ENCODE peak calls at places on chromosomes 5 and 9, in seven cellular contexts. J is colonic mucosa, Z is GM23338, O is pancreas, Q is upper lobe of right lung, C is fibroblast of lung, B is tibial nerve. L is an unnamed sample.

GRCh38 chr9:91844170-91844569 is 105.9 kb downstream of the ROR2 start:
- DNase-seq in J (no peak), Z (no peak), O (no peak), Q (no peak), C (no peak), B (no peak), L (no peak)

GRCh38 chr5:94870496-94871214 is 252.2 kb downstream of the SLF1 start:
- DNase-seq in J (no peak), Z (peak), O (no peak), Q (no peak), C (no peak), B (no peak), L (no peak)

GRCh38 chr9:4798281-4798680 is 5.5 kb downstream of the RCL1 start:
- DNase-seq in J (no peak), Z (peak), O (no peak), Q (no peak), C (no peak), B (no peak), L (no peak)

GRCh38 chr5:43233946-43234345 is 41.9 kb downstream of the NIM1K start:
- DNase-seq in J (no peak), Z (no peak), O (no peak), Q (no peak), C (no peak), B (no peak), L (no peak)

GRCh38 chr9:89743576-89744254 is 138.9 kb downstream of the GADD45G start:
- DNase-seq in J (no peak), Z (peak), O (no peak), Q (no peak), C (no peak), B (no peak), L (no peak)

GRCh38 chr5:126233256-126233655 is 190.0 kb upstream of the GRAMD2B start:
- DNase-seq in J (no peak), Z (no peak), O (no peak), Q (no peak), C (peak), B (no peak), L (no peak)

GRCh38 chr9:22970434-22970975 is 523.9 kb downstream of the DMRTA1 start:
- DNase-seq in J (no peak), Z (no peak), O (no peak), Q (no peak), C (no peak), B (no peak), L (no peak)

GRCh38 chr9:4550777-4551476 is 60.7 kb downstream of the SLC1A1 start:
- DNase-seq in J (no peak), Z (no peak), O (no peak), Q (no peak), C (peak), B (no peak), L (no peak)

GRCh38 chr5:180785794-180786221 is 16.8 kb downstream of the MGAT1 start:
- DNase-seq in J (no peak), Z (peak), O (no peak), Q (peak), C (peak), B (no peak), L (peak)

GRCh38 chr9:76426807-76427419 is 32.1 kb upstream of the GCNT1 start:
- DNase-seq in J (no peak), Z (no peak), O (no peak), Q (no peak), C (no peak), B (no peak), L (no peak)

GRCh38 chr5:150672237-150672883 is 11.3 kb downstream of the MYOZ3 start:
- DNase-seq in J (peak), Z (peak), O (peak), Q (peak), C (no peak), B (peak), L (peak)

GRCh38 chr9:94779101-94779500 is 52.6 kb downstream of the AOPEP start:
- DNase-seq in J (no peak), Z (peak), O (no peak), Q (no peak), C (no peak), B (no peak), L (no peak)

GRCh38 chr9:517993-518392 is 303.3 kb downstream of the DOCK8 start:
- DNase-seq in J (no peak), Z (no peak), O (no peak), Q (no peak), C (no peak), B (no peak), L (no peak)

GRCh38 chr5:170584446-170584845 is 80.6 kb downstream of the KCNIP1 start:
- DNase-seq in J (no peak), Z (no peak), O (no peak), Q (no peak), C (no peak), B (no peak), L (no peak)

GRCh38 chr5:38602641-38603040 is 46.2 kb upstream of the LIFR start:
- DNase-seq in J (no peak), Z (peak), O (no peak), Q (no peak), C (no peak), B (no peak), L (no peak)

GRCh38 chr9:127974002-127974768 is 6.6 kb downstream of the EEIG1 start:
- DNase-seq in J (peak), Z (no peak), O (peak), Q (no peak), C (no peak), B (no peak), L (peak)

GRCh38 chr9:90815183-90815943 is 13.7 kb downstream of the SYK start:
- DNase-seq in J (no peak), Z (no peak), O (no peak), Q (no peak), C (no peak), B (peak), L (no peak)

GRCh38 chr9:90814355-90814754 is 12.7 kb downstream of the SYK start:
- DNase-seq in J (no peak), Z (no peak), O (no peak), Q (no peak), C (no peak), B (no peak), L (no peak)

GRCh38 chr9:90816690-90817089 is 15.1 kb downstream of the SYK start:
- DNase-seq in J (no peak), Z (no peak), O (no peak), Q (no peak), C (no peak), B (no peak), L (no peak)

GRCh38 chr9:90813523-90813922 is 11.9 kb downstream of the SYK start:
- DNase-seq in J (no peak), Z (no peak), O (no peak), Q (no peak), C (no peak), B (no peak), L (no peak)

GRCh38 chr9:90815944-90816357 is 14.3 kb downstream of the SYK start:
- DNase-seq in J (no peak), Z (no peak), O (no peak), Q (no peak), C (no peak), B (no peak), L (no peak)
- H3K4me3 ChIP-seq in J (no peak), Z (no peak), O (no peak), Q (no peak), C (no peak), B (no peak), L (no peak)

GRCh38 chr9:14270358-14271077 is 43.4 kb downstream of the NFIB start:
- DNase-seq in J (no peak), Z (no peak), O (no peak), Q (no peak), C (peak), B (no peak), L (no peak)
- H3K4me3 ChIP-seq in J (no peak), Z (no peak), O (no peak), Q (no peak), C (no peak), B (no peak), L (no peak)

GRCh38 chr5:59577485-59577884 is 316.0 kb downstream of the PDE4D start:
- DNase-seq in J (no peak), Z (no peak), O (no peak), Q (no peak), C (no peak), B (no peak), L (no peak)

GRCh38 chr5:59583151-59583809 is 310.2 kb downstream of the PDE4D start:
- DNase-seq in J (no peak), Z (no peak), O (no peak), Q (no peak), C (peak), B (no peak), L (no peak)

GRCh38 chr5:59575648-59576290 is 317.8 kb downstream of the PDE4D start:
- DNase-seq in J (no peak), Z (no peak), O (no peak), Q (no peak), C (no peak), B (no peak), L (no peak)

GRCh38 chr5:59582746-59583145 is 310.8 kb downstream of the PDE4D start:
- DNase-seq in J (no peak), Z (no peak), O (no peak), Q (no peak), C (no peak), B (no peak), L (no peak)

DNA sequence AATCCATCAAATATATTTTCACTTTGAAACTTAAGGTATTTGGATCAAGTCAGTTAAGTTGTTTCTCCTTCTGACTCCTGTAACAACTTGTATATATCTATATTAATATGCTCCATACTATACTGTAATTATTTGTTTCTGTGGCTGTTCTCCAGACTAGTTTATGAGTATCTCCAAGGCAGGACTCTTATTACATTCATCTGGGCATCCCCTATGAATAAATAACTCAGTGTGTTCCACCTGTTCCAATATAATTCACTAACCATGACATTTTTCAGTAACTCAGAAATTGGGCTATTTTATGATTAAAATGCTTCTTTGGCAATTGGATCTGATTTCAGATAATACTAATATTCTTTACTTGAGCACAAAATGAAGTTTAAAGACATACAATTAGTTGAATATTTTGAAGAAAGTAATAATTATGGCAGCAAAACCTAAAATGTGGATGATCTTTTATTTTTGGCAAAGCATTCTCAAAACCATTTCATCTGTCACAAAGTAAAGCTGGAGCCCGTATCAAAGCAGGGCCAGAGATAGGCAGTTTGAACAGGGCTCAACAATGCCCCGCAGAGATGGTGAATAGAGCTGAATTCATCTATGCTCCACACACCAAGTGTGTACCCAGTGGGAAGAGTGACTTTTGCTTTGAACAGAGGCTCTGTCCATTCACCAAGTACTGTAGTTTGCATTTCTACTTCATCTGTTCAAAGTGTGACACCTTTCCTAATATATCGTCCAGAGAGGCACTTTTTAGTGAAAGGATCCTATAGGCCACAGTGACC is 314.2 kb downstream of the PDE4D start:
- DNase-seq in J (no peak), Z (no peak), O (no peak), Q (no peak), C (no peak), B (no peak), L (no peak)
- H3K4me3 ChIP-seq in J (no peak), Z (no peak), O (no peak), Q (no peak), C (no peak), B (no peak), L (no peak)

GRCh38 chr9:121545875-121546423 is 46.3 kb upstream of the GGTA1 start:
- DNase-seq in J (peak), Z (peak), O (peak), Q (peak), C (peak), B (peak), L (peak)

GRCh38 chr9:121556082-121556481 is 56.4 kb upstream of the GGTA1 start:
- DNase-seq in J (no peak), Z (no peak), O (no peak), Q (no peak), C (no peak), B (no peak), L (no peak)

GRCh38 chr9:121551985-121552753 is 52.5 kb upstream of the GGTA1 start:
- DNase-seq in J (no peak), Z (no peak), O (no peak), Q (no peak), C (no peak), B (no peak), L (no peak)

GRCh38 chr9:121550041-121550440 is 50.4 kb upstream of the GGTA1 start:
- DNase-seq in J (no peak), Z (no peak), O (no peak), Q (no peak), C (no peak), B (no peak), L (no peak)

DNA sequence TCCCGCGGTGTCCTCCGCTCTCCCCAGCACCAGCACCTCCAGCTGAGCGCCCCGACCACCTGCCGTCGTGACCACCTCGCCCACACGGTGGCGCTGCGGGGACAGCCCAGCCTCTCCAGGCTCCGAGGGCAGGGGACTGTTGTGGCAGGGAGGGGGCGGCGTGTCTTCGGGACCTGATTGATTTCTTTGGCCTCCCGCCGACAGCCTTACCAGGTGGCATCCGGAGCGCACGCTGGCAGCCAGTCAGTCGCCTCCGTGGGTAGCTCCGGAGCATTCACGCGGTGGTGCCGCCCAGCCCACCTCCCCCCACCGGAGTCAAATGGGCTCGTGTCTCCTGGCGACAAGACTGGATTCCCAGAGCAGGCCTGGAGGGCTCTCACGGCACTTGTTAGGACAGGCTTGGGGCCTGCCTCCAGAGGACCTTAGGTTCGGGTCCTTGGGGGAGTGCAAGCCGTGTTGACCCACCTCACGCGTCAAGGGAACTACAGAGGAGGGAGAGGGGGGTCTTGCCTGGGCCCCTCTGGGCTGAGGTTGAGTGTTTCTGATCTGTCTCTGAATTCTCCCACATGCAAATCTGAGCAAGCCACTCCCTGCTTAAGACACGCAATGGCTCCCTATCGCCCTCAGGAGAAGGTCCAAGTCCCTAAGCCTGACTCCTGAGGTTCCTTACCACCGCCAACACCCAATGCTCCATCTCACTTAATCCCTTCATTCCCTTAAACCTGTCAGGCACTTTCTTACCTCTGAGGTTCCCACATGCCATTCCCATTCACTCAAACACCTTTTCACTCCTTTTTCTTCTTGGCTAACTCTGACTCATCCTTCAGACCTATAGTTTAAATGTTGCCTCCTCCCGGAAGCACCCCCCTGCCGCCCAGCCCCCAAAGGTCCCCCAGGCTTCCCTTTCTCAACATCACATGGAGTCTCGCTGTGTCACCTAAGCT is 51.2 kb upstream of the GGTA1 start:
- DNase-seq in J (peak), Z (peak), O (peak), Q (peak), C (peak), B (peak), L (peak)
- H3K4me3 ChIP-seq in J (peak), Z (peak), O (peak), Q (peak), C (peak), B (no peak), L (peak)

GRCh38 chr5:93151896-93152295 is 429.1 kb downstream of the NR2F1-AS1 start:
- DNase-seq in J (no peak), Z (no peak), O (no peak), Q (no peak), C (no peak), B (no peak), L (no peak)
- H3K4me3 ChIP-seq in J (no peak), Z (no peak), O (no peak), Q (no peak), C (peak), B (peak), L (no peak)

GRCh38 chr5:167577616-167578015 is 713.8 kb upstream of the WWC1 start:
- DNase-seq in J (no peak), Z (no peak), O (no peak), Q (no peak), C (no peak), B (no peak), L (no peak)
- H3K4me3 ChIP-seq in J (no peak), Z (no peak), O (no peak), Q (no peak), C (no peak), B (no peak), L (no peak)

DNA sequence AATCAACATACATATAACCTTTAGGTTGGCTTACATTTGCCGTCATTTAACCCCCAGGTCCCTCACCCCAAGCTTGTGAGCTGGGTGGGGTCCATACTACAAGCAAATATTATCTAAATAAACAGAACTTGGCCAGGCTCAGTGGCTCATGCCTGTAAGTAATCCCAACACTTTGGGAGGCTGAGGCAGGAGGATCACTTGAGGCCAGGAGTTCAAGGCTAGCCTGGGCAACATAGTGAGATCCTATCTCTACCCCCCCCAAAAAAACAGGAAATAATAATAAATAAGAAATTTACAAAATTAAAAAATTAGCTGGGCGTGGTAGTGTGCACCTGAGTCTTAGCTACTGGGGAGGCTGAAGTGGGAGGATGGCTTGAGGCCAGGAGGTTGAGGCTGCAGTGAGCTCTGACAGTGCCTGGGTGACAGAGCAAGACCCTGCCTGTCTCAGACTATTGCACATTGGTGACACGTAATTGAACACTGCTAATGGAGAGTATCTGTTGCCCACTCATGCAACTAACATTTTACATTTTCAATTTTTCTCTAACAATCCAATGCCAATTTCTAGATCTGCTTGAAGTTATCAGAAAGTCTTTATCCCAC is 18.9 kb downstream of the FNBP1 start:
- DNase-seq in J (no peak), Z (no peak), O (no peak), Q (no peak), C (no peak), B (no peak), L (no peak)
- H3K4me3 ChIP-seq in J (no peak), Z (no peak), O (no peak), Q (no peak), C (no peak), B (no peak), L (no peak)